ENCODE peak calls at places on chromosomes 7 and 10, in nine cellular contexts. J is CD8-positive, alpha-beta memory T cell; D is pancreas; E is H1; F is mesendoderm; C is lower lobe of right lung; Z is body of pancreas; M is heart right ventricle; K is CD4-positive, alpha-beta memory T cell. O is an unnamed sample.

GRCh38 chr7:135980665-135981180 is 3.6 kb upstream of the MTPN start:
- DNase-seq in K (peak; percentile 90), Z (no peak), M (no peak), C (peak; percentile 44), E (no peak), J (peak; percentile 69), D (no peak), F (no peak), O (no peak)

GRCh38 chr7:147638566-147638965 is 952.0 kb upstream of the C7orf33 start:
- DNase-seq in M (no peak), E (no peak), J (no peak), C (no peak), Z (no peak), D (no peak), K (no peak), F (no peak), O (no peak)

GRCh38 chr10:14740684-14741247 is 33.9 kb downstream of the FAM107B start:
- DNase-seq in F (no peak), K (no peak), C (no peak), J (no peak), E (no peak), M (no peak), D (no peak), Z (no peak), O (no peak)

GRCh38 chr10:69644658-69645295 is 14.7 kb downstream of the FAM241B start:
- DNase-seq in F (peak; percentile 72), Z (peak; percentile 69), E (peak; percentile 86), K (no peak), D (peak; percentile 70), M (peak; percentile 40), C (no peak), J (peak; percentile 30), O (peak; percentile 45)

GRCh38 chr10:21523557-21524008 is 1.9 kb downstream of the SKIDA1 start:
- DNase-seq in D (no peak), J (no peak), F (peak; percentile 85), M (no peak), C (no peak), E (no peak), K (no peak), Z (no peak), O (peak; percentile 64)

GRCh38 chr7:152924238-152924637 is 164.7 kb downstream of the ACTR3B start:
- DNase-seq in D (no peak), C (no peak), F (no peak), J (no peak), Z (no peak), K (no peak), E (no peak), M (no peak), O (no peak)

GRCh38 chr7:16431646-16432424 is 10.5 kb upstream of the CRPPA start:
- DNase-seq in E (no peak), M (peak; percentile 14), J (no peak), Z (peak; percentile 22), K (no peak), F (peak; percentile 72), C (no peak), D (no peak), O (peak; percentile 79)

GRCh38 chr10:70666960-70667798 is 5.1 kb upstream of the ADAMTS14 start:
- DNase-seq in K (no peak), M (no peak), E (no peak), C (no peak), Z (no peak), F (no peak), D (no peak), J (no peak), O (no peak)

GRCh38 chr10:520402-520787 is 169.1 kb downstream of the DIP2C start:
- DNase-seq in Z (no peak), J (no peak), F (peak; percentile 57), C (no peak), D (peak; percentile 5), K (no peak), E (no peak), M (no peak), O (peak; percentile 60)

GRCh38 chr10:133258818-133259602 is 17.7 kb downstream of the ADAM8 start:
- DNase-seq in C (peak; percentile 92), J (peak; percentile 77), M (peak; percentile 78), D (no peak), E (no peak), F (no peak), K (peak; percentile 95), Z (peak; percentile 47), O (peak; percentile 89)
- H3K4me1 ChIP-seq in C (peaks cover 58% of the 10 kb centered on the region), J (peaks cover 66% of the 10 kb centered on the region), M (peaks cover 49% of the 10 kb centered on the region), D (no peaks in the 10 kb centered on the region), E (peaks cover 20% of the 10 kb centered on the region), F (no peaks in the 10 kb centered on the region), K (peaks cover 65% of the 10 kb centered on the region), Z (peaks cover 36% of the 10 kb centered on the region), O (peaks cover 23% of the 10 kb centered on the region)

DNA sequence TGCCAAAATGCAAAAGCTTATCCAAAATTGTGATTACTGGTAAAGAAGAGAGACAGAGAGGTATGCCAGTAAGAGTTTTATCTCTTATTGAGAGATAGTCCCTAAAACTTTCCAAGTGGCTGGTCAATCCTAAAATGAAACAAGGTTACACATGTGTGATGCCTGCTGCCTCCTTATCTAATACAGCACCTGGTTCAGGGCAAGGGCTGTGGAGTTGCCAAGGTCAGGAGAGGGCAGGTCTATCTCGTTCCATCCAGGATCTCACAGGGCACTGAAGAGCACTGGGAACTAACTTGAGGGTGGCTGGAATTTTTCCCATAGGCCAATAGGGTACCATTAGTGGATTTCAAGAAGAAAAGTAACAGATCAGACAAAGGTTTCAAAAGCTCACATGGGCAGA is 18.2 kb downstream of the VOPP1 start:
- DNase-seq in D (no peak), C (no peak), J (no peak), Z (no peak), F (no peak), M (no peak), K (no peak), E (no peak), O (no peak)
- H3K4me1 ChIP-seq in D (peaks cover 5% of the 10 kb centered on the region), C (peaks cover 24% of the 10 kb centered on the region), J (peaks cover 81% of the 10 kb centered on the region), Z (peaks cover 24% of the 10 kb centered on the region), F (peaks cover 15% of the 10 kb centered on the region), M (peaks cover 31% of the 10 kb centered on the region), K (peaks cover 98% of the 10 kb centered on the region), E (peaks cover 41% of the 10 kb centered on the region), O (no peaks in the 10 kb centered on the region)

DNA sequence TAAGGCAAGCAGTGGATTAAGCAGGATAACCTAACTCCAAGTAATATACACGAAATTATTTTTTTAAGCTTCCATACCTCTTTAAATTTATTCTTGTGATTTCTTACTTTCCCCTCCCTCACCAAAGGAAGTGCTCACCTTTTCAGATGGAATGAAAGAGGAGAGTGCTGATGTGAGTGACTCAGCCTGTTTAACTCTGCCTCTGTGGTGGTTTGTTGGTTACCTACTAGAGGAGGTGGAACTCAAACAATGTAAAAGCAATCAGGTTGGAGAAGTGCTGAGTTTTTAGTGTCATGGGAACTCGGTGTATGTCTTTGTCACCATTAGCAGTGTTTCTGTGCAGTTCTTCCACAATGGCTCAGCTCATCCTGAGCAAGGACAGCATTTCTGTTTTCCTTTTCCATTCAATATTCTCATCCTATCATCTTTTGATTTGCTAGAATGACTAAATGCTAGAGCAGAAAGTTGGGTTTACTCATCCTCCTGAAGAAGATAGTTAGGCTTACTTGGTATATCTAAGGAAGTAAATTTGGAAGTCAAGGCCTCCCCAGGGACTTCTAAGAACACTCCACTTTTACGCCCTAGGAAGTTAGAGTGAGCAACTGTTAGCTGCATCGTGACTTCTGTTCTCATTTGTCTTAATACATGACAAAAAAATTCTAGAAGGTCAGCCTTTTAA is 6.0 kb downstream of the ADD3 start:
- DNase-seq in J (no peak), E (no peak), C (no peak), F (peak; percentile 90), K (peak; percentile 68), M (no peak), D (no peak), Z (no peak), O (no peak)
- H3K4me1 ChIP-seq in J (peaks cover 82% of the 10 kb centered on the region), E (peaks cover 14% of the 10 kb centered on the region), C (peaks cover 62% of the 10 kb centered on the region), F (peaks cover 9% of the 10 kb centered on the region), K (peaks cover 84% of the 10 kb centered on the region), M (peaks cover 86% of the 10 kb centered on the region), D (peaks cover 38% of the 10 kb centered on the region), Z (peaks cover 59% of the 10 kb centered on the region), O (peaks cover 20% of the 10 kb centered on the region)

GRCh38 chr10:99976886-99977391 is 32.8 kb downstream of the DNMBP start:
- DNase-seq in J (no peak), E (no peak), K (no peak), C (no peak), M (no peak), D (no peak), F (peak; percentile 78), Z (no peak), O (peak; percentile 30)
- H3K4me1 ChIP-seq in J (no peaks in the 10 kb centered on the region), E (no peaks in the 10 kb centered on the region), K (no peaks in the 10 kb centered on the region), C (peaks cover 22% of the 10 kb centered on the region), M (peaks cover 60% of the 10 kb centered on the region), D (peaks cover 15% of the 10 kb centered on the region), F (peaks cover 16% of the 10 kb centered on the region), Z (peaks cover 28% of the 10 kb centered on the region), O (peaks cover 25% of the 10 kb centered on the region)

DNA sequence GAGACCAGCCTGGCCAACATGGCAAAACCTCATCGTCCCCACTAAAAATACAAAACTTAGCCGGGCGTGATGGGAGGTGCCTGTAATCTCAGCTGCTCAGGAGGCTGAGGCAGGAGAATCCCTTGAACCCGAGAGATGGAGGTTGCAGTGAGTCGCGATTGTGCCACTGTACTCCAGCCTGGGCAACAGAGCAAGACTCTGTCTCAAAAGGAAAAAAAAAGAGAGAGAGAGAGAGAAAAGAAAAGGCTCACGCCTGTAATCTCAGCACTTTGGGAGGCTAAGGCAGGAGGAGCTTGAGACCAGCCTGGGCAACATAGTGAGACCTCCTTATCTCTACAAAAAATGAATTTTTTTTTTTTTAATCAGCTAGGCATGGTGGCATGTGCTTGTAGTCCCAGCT is 157.6 kb downstream of the CUX1 start:
- DNase-seq in J (no peak), D (no peak), E (no peak), Z (no peak), C (no peak), M (no peak), K (no peak), F (no peak), O (no peak)
- H3K4me1 ChIP-seq in J (no peaks in the 10 kb centered on the region), D (no peaks in the 10 kb centered on the region), E (no peaks in the 10 kb centered on the region), Z (peaks cover 7% of the 10 kb centered on the region), C (no peaks in the 10 kb centered on the region), M (peaks cover 15% of the 10 kb centered on the region), K (no peaks in the 10 kb centered on the region), F (peaks cover 1% of the 10 kb centered on the region), O (no peaks in the 10 kb centered on the region)

O was measured in SJCRH30.